ENCODE peak calls at places on chromosomes 12 and 14, in ten cellular contexts. R is cardiac muscle cell, Z is glutamatergic neuron, L is ovary, W is suprapubic skin, V is Calu3, Y is osteoblast, C is upper lobe of left lung, E is H1, J is fibroblast of the aortic adventitia. A is an unnamed sample.
A peak's percentile ranks its signal among the peaks of the same experiment; 100 is the strongest.

GRCh38 chr12:1611775-1612174 is 17.3 kb upstream of the WNT5B start:
- DNase-seq in Z (no peak), Y (peak; percentile 78), V (no peak), E (no peak), L (no peak), R (peak; percentile 94), J (peak; percentile 95), C (no peak), W (no peak), A (no peak)

GRCh38 chr12:49277466-49277865 is 12.6 kb downstream of the TUBA1C start:
- DNase-seq in L (no peak), W (no peak), C (no peak), J (no peak), Y (no peak), Z (no peak), R (no peak), E (no peak), V (no peak), A (no peak)

GRCh38 chr14:106556665-106557289 is 1030.4 kb downstream of the TMEM121 start:
- DNase-seq in L (peak; percentile 16), V (peak; percentile 81), E (peak; percentile 53), Z (no peak), R (no peak), Y (no peak), C (peak; percentile 92), J (no peak), W (no peak), A (no peak)

GRCh38 chr14:36194645-36195044 is 18.1 kb upstream of the PTCSC3 start:
- DNase-seq in C (no peak), W (no peak), L (no peak), Z (no peak), Y (no peak), R (no peak), J (no peak), V (no peak), E (no peak), A (no peak)

GRCh38 chr14:94601961-94602391 is 10.2 kb upstream of the SERPINA3 start:
- DNase-seq in E (no peak), W (peak; percentile 88), R (peak; percentile 97), C (no peak), Y (peak; percentile 91), J (peak; percentile 98), L (peak; percentile 79), Z (no peak), V (peak; percentile 62), A (no peak)

GRCh38 chr14:103542545-103543088 is 13.6 kb downstream of the TRMT61A start:
- DNase-seq in V (peak; percentile 50), J (no peak), L (peak; percentile 46), Z (peak; percentile 94), Y (peak; percentile 93), E (peak; percentile 90), R (no peak), W (no peak), C (peak; percentile 86), A (no peak)

GRCh38 chr12:118311666-118312065 is 61.0 kb downstream of the TAOK3 start:
- DNase-seq in V (no peak), Y (no peak), W (no peak), J (no peak), R (no peak), L (no peak), E (no peak), C (no peak), Z (no peak), A (no peak)

GRCh38 chr14:25394791-25395391 is 344.9 kb upstream of the STXBP6 start:
- DNase-seq in J (no peak), E (no peak), L (no peak), V (no peak), R (no peak), C (no peak), Y (no peak), W (no peak), Z (no peak), A (no peak)

GRCh38 chr14:86296173-86296572 is 766.2 kb downstream of the FLRT2 start:
- DNase-seq in R (peak; percentile 40), J (peak; percentile 25), L (no peak), E (no peak), W (no peak), Z (peak; percentile 84), C (no peak), V (no peak), Y (no peak), A (no peak)

GRCh38 chr12:16281157-16281556 is 3.7 kb upstream of the SLC15A5 start:
- DNase-seq in Y (no peak), L (no peak), Z (no peak), C (no peak), W (no peak), E (no peak), R (peak; percentile 89), J (peak; percentile 88), V (no peak), A (no peak)

GRCh38 chr14:38835874-38836273 is 267.2 kb downstream of the SEC23A start:
- DNase-seq in R (no peak), Z (no peak), E (no peak), L (no peak), J (no peak), W (no peak), V (no peak), Y (no peak), C (peak; percentile 80), A (no peak)

GRCh38 chr14:79586401-79586800 is 624.9 kb downstream of the DIO2 start:
- DNase-seq in W (no peak), L (no peak), Y (no peak), V (peak; percentile 26), R (no peak), C (peak; percentile 39), Z (no peak), E (no peak), J (no peak), A (no peak)

GRCh38 chr12:83793616-83794015 is 1106.9 kb downstream of the TMTC2 start:
- DNase-seq in V (peak; percentile 3), C (no peak), R (no peak), L (no peak), W (no peak), E (no peak), J (no peak), Y (no peak), Z (no peak), A (no peak)

GRCh38 chr12:5295151-5295550 is 136.8 kb upstream of the NTF3 start:
- DNase-seq in W (no peak), J (no peak), R (no peak), E (no peak), C (no peak), V (no peak), L (no peak), Z (no peak), Y (no peak), A (no peak)

GRCh38 chr14:52951730-52952481 is 1.1 kb upstream of the FERMT2 start:
- DNase-seq in L (peak; percentile 33), W (no peak), Y (peak; percentile 92), C (no peak), E (no peak), V (peak; percentile 58), Z (peak; percentile 39), R (peak; percentile 87), J (peak; percentile 86), A (no peak)
- TF ChIP-seq CTCF in L (no peak), W (peak; percentile 28), Y (peak; percentile 60), C (peak; percentile 4), E (peak; percentile 41), V (peak; percentile 13), Z (no peak), R (peak; percentile 55), J (peak; percentile 69), A (peak; percentile 69)

DNA sequence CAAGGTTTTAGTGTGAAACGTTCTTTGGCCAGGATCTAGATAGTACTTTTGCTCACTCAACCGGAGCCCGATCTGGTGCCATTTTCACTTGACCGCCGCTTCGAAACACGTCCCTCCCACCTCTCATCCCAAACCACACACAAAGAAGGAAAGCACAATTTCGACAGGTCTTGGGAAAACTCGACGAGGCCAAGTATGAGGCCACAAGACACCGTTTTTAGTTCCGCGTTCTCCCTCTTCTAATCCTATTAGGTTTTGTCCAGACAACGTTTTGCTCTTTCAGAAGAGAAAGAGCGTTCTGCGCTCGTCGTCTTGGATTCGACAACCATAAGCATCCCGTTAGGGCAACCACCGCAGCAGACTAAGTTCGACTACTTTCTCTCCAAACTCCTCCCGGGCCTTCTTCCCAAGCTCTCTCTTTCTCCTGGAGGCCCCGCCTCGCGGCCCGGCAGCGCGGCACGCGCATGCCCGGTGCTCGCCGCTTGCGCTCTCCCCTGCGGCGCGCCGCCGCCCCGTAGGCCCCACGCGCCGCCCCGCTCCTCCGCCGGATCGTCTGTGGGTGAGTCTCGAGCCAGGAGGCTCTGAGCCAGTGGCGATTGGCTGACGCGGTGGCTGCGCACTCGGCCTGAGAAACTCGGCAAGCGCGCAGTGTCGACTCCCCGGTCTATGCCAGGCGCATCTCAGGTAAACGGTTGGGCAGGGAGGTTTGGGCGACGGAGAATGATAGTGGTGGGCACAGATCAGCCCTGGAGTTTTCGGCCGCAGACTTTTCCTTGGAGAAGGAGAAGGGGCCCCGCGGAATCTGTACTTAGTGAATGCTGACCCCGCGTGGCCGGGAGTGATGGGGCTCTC is at the start of gene MIPOL1:
- DNase-seq in L (peak; percentile 90), Z (peak; percentile 73), J (peak; percentile 86), W (peak; percentile 76), R (peak; percentile 95), V (peak; percentile 85), C (peak; percentile 97), Y (peak; percentile 96), E (peak; percentile 83), A (peak; percentile 87)
- TF ChIP-seq CTCF in L (peak; percentile 34), Z (no peak), J (peak; percentile 35), W (no peak), R (peak; percentile 40), V (no peak), C (no peak), Y (peak; percentile 40), E (no peak), A (peak; percentile 44)

DNA sequence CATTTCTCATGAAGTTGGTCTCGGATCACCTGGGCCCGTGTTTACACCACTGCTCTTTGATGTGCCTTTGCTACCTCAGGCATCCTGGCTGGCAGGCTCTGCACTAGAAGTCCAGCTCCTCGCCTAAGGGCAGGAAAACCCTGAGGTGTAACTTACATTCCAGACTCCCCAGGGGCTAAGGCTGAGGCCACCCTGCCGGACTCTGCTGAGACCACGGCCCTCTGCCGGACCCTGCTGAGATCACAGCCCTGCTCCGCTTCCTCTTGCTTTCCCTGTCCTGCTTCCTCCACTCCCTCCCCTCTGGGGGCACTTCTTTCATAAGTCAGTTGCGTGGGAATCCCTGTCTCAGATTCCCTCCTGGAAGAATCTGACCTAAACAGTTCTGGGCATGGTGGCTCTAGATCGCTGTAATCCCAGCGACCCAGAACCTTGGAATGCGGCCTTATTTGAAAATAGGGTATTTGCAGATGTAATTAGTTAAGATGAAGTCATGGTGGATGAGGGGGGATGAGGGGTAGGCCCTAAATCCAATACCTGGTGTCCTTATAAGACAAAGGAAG is 17.2 kb downstream of the RILPL1 start:
- DNase-seq in J (no peak), V (no peak), Y (no peak), Z (no peak), E (no peak), W (no peak), C (no peak), R (no peak), L (no peak), A (no peak)
- TF ChIP-seq CTCF in J (no peak), V (no peak), Y (peak; percentile 8), Z (no peak), E (no peak), W (no peak), C (no peak), R (no peak), L (no peak), A (no peak)

DNA sequence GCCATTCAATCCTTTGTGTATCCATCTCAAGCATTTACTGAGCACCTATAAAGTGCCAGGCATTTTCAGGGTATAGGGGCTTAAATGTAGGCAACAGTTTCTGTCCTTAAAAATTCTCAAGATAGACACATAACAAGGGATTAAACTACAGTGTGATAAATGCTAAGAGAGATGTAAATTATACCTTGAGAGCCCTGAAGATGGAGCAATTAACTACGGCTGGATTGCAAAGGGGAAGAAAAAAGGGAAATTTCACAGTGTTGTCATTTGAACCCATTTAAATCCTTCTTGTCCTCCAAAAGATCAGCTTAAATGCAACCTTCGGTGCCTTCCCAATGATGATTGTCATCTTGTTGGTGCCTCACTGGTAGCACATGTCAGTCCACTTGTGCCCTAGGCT is 11.5 kb upstream of the IL26 start:
- DNase-seq in E (no peak), W (no peak), J (peak; percentile 66), R (peak; percentile 50), V (no peak), Y (no peak), Z (no peak), C (no peak), L (no peak), A (no peak)
- TF ChIP-seq CTCF in E (no peak), W (no peak), J (peak; percentile 57), R (peak; percentile 42), V (no peak), Y (peak; percentile 36), Z (no peak), C (no peak), L (peak; percentile 24), A (no peak)

A was measured in type B pancreatic cell.